ENCODE peak calls at places on chromosome 15, in five cellular contexts. One of them, this sample, is unnamed.

GRCh38 chr15:55288006-55288717 is 1.5 kb downstream of the RAB27A start:
- DNase-seq in adipocyte: no peak
- DNase-seq in fibroblast of lung: no peak
- DNase-seq in HFF-Myc: no peak
- DNase-seq in psoas muscle: no peak
- DNase-seq in this sample: no peak

GRCh38 chr15:70526221-70526973 is 237.0 kb downstream of the UACA start:
- DNase-seq in adipocyte: peak
- DNase-seq in fibroblast of lung: peak
- DNase-seq in HFF-Myc: peak
- DNase-seq in psoas muscle: no peak
- DNase-seq in this sample: no peak

GRCh38 chr15:65839354-65839901 is 29.9 kb upstream of the RAB11A start:
- DNase-seq in adipocyte: no peak
- DNase-seq in fibroblast of lung: no peak
- DNase-seq in HFF-Myc: no peak
- DNase-seq in psoas muscle: no peak
- DNase-seq in this sample: no peak

GRCh38 chr15:83999396-84000120 is 236.0 kb upstream of the GOLGA6L4 start:
- DNase-seq in adipocyte: no peak
- DNase-seq in fibroblast of lung: peak
- DNase-seq in HFF-Myc: peak
- DNase-seq in psoas muscle: no peak
- DNase-seq in this sample: no peak

GRCh38 chr15:73196113-73196512 is 143.8 kb downstream of the NEO1 start:
- DNase-seq in adipocyte: no peak
- DNase-seq in fibroblast of lung: no peak
- DNase-seq in HFF-Myc: no peak
- DNase-seq in psoas muscle: no peak
- DNase-seq in this sample: no peak

GRCh38 chr15:45364271-45364670 is 14.1 kb downstream of the GATM start:
- DNase-seq in adipocyte: no peak
- DNase-seq in fibroblast of lung: no peak
- DNase-seq in HFF-Myc: no peak
- DNase-seq in psoas muscle: no peak
- DNase-seq in this sample: no peak

GRCh38 chr15:77025941-77026411 is 31.1 kb downstream of the PSTPIP1 start:
- DNase-seq in adipocyte: no peak
- DNase-seq in fibroblast of lung: no peak
- DNase-seq in HFF-Myc: no peak
- DNase-seq in psoas muscle: peak
- DNase-seq in this sample: peak

GRCh38 chr15:71743861-71744382 is 66.4 kb upstream of the NR2E3 start:
- DNase-seq in adipocyte: peak
- DNase-seq in fibroblast of lung: peak
- DNase-seq in HFF-Myc: no peak
- DNase-seq in psoas muscle: peak
- DNase-seq in this sample: no peak

GRCh38 chr15:31200735-31201151 is 99.2 kb upstream of the TRPM1 start:
- DNase-seq in adipocyte: peak
- DNase-seq in fibroblast of lung: peak
- DNase-seq in HFF-Myc: no peak
- DNase-seq in psoas muscle: peak
- DNase-seq in this sample: peak

DNA sequence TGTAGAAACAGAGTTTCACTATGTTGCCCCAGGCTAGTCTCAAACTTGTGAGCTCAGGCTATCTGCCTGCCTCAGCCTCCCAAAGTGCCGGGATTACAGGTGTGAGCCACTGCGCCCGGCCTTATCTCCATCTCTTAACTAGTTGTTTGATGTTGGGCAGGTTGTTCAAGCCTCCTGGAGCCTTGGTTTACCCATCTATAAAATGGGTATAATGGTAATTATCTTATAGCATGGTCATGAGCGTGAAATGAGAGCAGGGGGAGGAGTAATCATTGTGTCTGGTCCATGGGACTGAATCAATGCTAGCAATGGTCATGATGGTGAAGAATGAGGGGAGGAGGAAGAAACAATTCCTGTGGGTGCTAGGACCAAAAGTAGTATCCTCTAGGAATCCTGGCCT is 32.0 kb downstream of the SMAD3 start:
- DNase-seq in adipocyte: no peak
- DNase-seq in fibroblast of lung: no peak
- DNase-seq in HFF-Myc: no peak
- DNase-seq in psoas muscle: no peak
- DNase-seq in this sample: no peak
- H3K4me3 ChIP-seq in adipocyte: peak
- H3K4me3 ChIP-seq in fibroblast of lung: no peak
- H3K4me3 ChIP-seq in HFF-Myc: no peak
- H3K4me3 ChIP-seq in psoas muscle: no peak
- H3K4me3 ChIP-seq in this sample: no peak

GRCh38 chr15:90295270-90295648 is 29.8 kb downstream of the NGRN start:
- DNase-seq in adipocyte: no peak
- DNase-seq in fibroblast of lung: no peak
- DNase-seq in HFF-Myc: no peak
- DNase-seq in psoas muscle: no peak
- DNase-seq in this sample: no peak

GRCh38 chr15:90291679-90292356 is 26.3 kb downstream of the NGRN start:
- DNase-seq in adipocyte: no peak
- DNase-seq in fibroblast of lung: no peak
- DNase-seq in HFF-Myc: no peak
- DNase-seq in psoas muscle: no peak
- DNase-seq in this sample: no peak

GRCh38 chr15:90294601-90295269 is 29.3 kb downstream of the NGRN start:
- DNase-seq in adipocyte: no peak
- DNase-seq in fibroblast of lung: no peak
- DNase-seq in HFF-Myc: no peak
- DNase-seq in psoas muscle: no peak
- DNase-seq in this sample: no peak

GRCh38 chr15:90296996-90297395 is 31.5 kb downstream of the NGRN start:
- DNase-seq in adipocyte: no peak
- DNase-seq in fibroblast of lung: no peak
- DNase-seq in HFF-Myc: no peak
- DNase-seq in psoas muscle: no peak
- DNase-seq in this sample: no peak

GRCh38 chr15:90294159-90294558 is 28.7 kb downstream of the NGRN start:
- DNase-seq in adipocyte: no peak
- DNase-seq in fibroblast of lung: no peak
- DNase-seq in HFF-Myc: no peak
- DNase-seq in psoas muscle: no peak
- DNase-seq in this sample: no peak
- H3K4me3 ChIP-seq in adipocyte: no peak
- H3K4me3 ChIP-seq in fibroblast of lung: no peak
- H3K4me3 ChIP-seq in HFF-Myc: no peak
- H3K4me3 ChIP-seq in psoas muscle: no peak
- H3K4me3 ChIP-seq in this sample: no peak

GRCh38 chr15:74218172-74218885 is 15.7 kb upstream of the STRA6 start:
- DNase-seq in adipocyte: no peak
- DNase-seq in fibroblast of lung: no peak
- DNase-seq in HFF-Myc: no peak
- DNase-seq in psoas muscle: no peak
- DNase-seq in this sample: no peak

GRCh38 chr15:74222231-74222511 is 14.0 kb upstream of the CCDC33 start:
- DNase-seq in adipocyte: no peak
- DNase-seq in fibroblast of lung: no peak
- DNase-seq in HFF-Myc: no peak
- DNase-seq in psoas muscle: no peak
- DNase-seq in this sample: no peak

GRCh38 chr15:74220475-74221248 is 15.5 kb upstream of the CCDC33 start:
- DNase-seq in adipocyte: no peak
- DNase-seq in fibroblast of lung: no peak
- DNase-seq in HFF-Myc: no peak
- DNase-seq in psoas muscle: no peak
- DNase-seq in this sample: no peak

GRCh38 chr15:74222705-74223104 is 13.4 kb upstream of the CCDC33 start:
- DNase-seq in adipocyte: no peak
- DNase-seq in fibroblast of lung: no peak
- DNase-seq in HFF-Myc: no peak
- DNase-seq in psoas muscle: no peak
- DNase-seq in this sample: no peak

GRCh38 chr15:74221399-74222230 is 14.5 kb upstream of the CCDC33 start:
- DNase-seq in adipocyte: no peak
- DNase-seq in fibroblast of lung: no peak
- DNase-seq in HFF-Myc: no peak
- DNase-seq in psoas muscle: no peak
- DNase-seq in this sample: no peak
- H3K4me3 ChIP-seq in adipocyte: no peak
- H3K4me3 ChIP-seq in fibroblast of lung: no peak
- H3K4me3 ChIP-seq in HFF-Myc: no peak
- H3K4me3 ChIP-seq in psoas muscle: no peak
- H3K4me3 ChIP-seq in this sample: no peak

DNA sequence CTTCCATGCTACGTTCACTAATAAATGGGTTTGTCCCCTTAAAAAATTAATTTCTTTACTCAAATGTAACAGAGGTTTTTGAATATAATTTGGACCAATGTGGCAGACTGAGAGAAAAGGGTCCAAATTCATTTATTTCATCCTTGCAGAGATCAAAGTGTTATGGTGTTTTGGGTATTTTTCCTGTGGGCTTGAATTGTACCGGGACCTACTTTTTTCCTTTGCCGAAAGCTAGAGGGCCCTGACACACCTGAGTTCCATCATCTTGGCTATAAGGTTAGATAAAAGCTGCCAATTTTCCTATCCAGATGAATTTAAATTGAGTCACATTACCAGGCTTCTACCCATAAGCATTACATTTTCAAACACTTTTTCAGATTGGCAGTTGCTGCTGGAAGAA is 893 bp downstream of the CCNB2 start:
- DNase-seq in adipocyte: no peak
- DNase-seq in fibroblast of lung: no peak
- DNase-seq in HFF-Myc: no peak
- DNase-seq in psoas muscle: no peak
- DNase-seq in this sample: no peak
- H3K4me3 ChIP-seq in adipocyte: peak
- H3K4me3 ChIP-seq in fibroblast of lung: peak
- H3K4me3 ChIP-seq in HFF-Myc: peak
- H3K4me3 ChIP-seq in psoas muscle: peak
- H3K4me3 ChIP-seq in this sample: peak

GRCh38 chr15:91704343-91704742 is 149.2 kb upstream of the SLCO3A1 start:
- DNase-seq in adipocyte: no peak
- DNase-seq in fibroblast of lung: no peak
- DNase-seq in HFF-Myc: no peak
- DNase-seq in psoas muscle: no peak
- DNase-seq in this sample: no peak
- H3K4me3 ChIP-seq in adipocyte: no peak
- H3K4me3 ChIP-seq in fibroblast of lung: no peak
- H3K4me3 ChIP-seq in HFF-Myc: no peak
- H3K4me3 ChIP-seq in psoas muscle: no peak
- H3K4me3 ChIP-seq in this sample: no peak